ENCODE peak calls at places on chromosomes 2 and 18, in six cellular contexts. N is Peyer's patch, Z is Karpas-422, W is pancreas, X is heart right ventricle, A is left lung. K is an unnamed sample. For H3K27me3 and H3K4me1, the result is how much of the 10 kb centered on the place peaks cover.

GRCh38 chr2:192195548-192196418 is 1.1 kb upstream of the TMEFF2 start:
- DNase-seq in N (peak), Z (no peak), W (peak), X (no peak), A (peak), K (peak)

GRCh38 chr2:119820275-119820674 is 60.6 kb downstream of the PTPN4 start:
- DNase-seq in N (no peak), Z (no peak), W (no peak), X (peak), A (no peak), K (no peak)

GRCh38 chr2:202555354-202555753 is 79.4 kb upstream of the FAM117B start:
- DNase-seq in N (no peak), Z (no peak), W (no peak), X (no peak), A (no peak), K (no peak)

GRCh38 chr2:200736646-200737274 is 75.0 kb upstream of the BZW1 start:
- DNase-seq in N (no peak), Z (no peak), W (no peak), X (no peak), A (no peak), K (no peak)

GRCh38 chr2:152421521-152422367 is 86.8 kb downstream of the FMNL2 start:
- DNase-seq in N (no peak), Z (no peak), W (no peak), X (peak), A (no peak), K (no peak)

GRCh38 chr2:43123056-43123455 is 103.3 kb downstream of the ZFP36L2 start:
- DNase-seq in N (peak), Z (no peak), W (no peak), X (no peak), A (no peak), K (no peak)

GRCh38 chr2:204669386-204669785 is 124.1 kb downstream of the PARD3B start:
- DNase-seq in N (no peak), Z (no peak), W (no peak), X (no peak), A (no peak), K (no peak)

GRCh38 chr18:59681521-59682004 is 15.7 kb downstream of the CCBE1 start:
- DNase-seq in N (no peak), Z (no peak), W (no peak), X (no peak), A (no peak), K (no peak)

GRCh38 chr18:21803495-21803894 is 62.9 kb downstream of the MIB1 start:
- DNase-seq in N (no peak), Z (no peak), W (no peak), X (no peak), A (no peak), K (no peak)

GRCh38 chr2:42840141-42840540 is 47.8 kb upstream of the HAAO start:
- DNase-seq in N (no peak), Z (no peak), W (no peak), X (no peak), A (no peak), K (no peak)

GRCh38 chr18:63207154-63207790 is 112.3 kb downstream of the BCL2 start:
- DNase-seq in N (no peak), Z (no peak), W (no peak), X (no peak), A (no peak), K (no peak)

GRCh38 chr2:183260527-183260926 is 136.3 kb downstream of the NUP35 start:
- DNase-seq in N (no peak), Z (no peak), W (no peak), X (no peak), A (no peak), K (no peak)

GRCh38 chr2:101349893-101350662 is 37.2 kb downstream of the CREG2 start:
- DNase-seq in N (no peak), Z (no peak), W (no peak), X (no peak), A (no peak), K (no peak)

GRCh38 chr18:12420831-12421421 is 13.2 kb downstream of the PRELID3A start:
- DNase-seq in N (no peak), Z (peak), W (no peak), X (no peak), A (no peak), K (no peak)

GRCh38 chr18:23460285-23461273 is 7.5 kb downstream of the RIOK3 start:
- DNase-seq in N (no peak), Z (no peak), W (no peak), X (no peak), A (no peak), K (no peak)

GRCh38 chr2:227257820-227258219 is 67.2 kb upstream of the MFF start:
- DNase-seq in N (no peak), Z (no peak), W (no peak), X (no peak), A (no peak), K (no peak)

GRCh38 chr2:86298411-86299390 is 38.7 kb downstream of the REEP1 start:
- DNase-seq in N (peak), Z (no peak), W (no peak), X (peak), A (no peak), K (no peak)

GRCh38 chr2:222862068-222862914 is 1.5 kb downstream of the ACSL3 start:
- DNase-seq in N (no peak), Z (peak), W (no peak), X (peak), A (no peak), K (no peak)

GRCh38 chr2:100563407-100564247 is 834 bp downstream of the PDCL3 start:
- DNase-seq in N (no peak), Z (peak), W (no peak), X (no peak), A (no peak), K (no peak)

DNA sequence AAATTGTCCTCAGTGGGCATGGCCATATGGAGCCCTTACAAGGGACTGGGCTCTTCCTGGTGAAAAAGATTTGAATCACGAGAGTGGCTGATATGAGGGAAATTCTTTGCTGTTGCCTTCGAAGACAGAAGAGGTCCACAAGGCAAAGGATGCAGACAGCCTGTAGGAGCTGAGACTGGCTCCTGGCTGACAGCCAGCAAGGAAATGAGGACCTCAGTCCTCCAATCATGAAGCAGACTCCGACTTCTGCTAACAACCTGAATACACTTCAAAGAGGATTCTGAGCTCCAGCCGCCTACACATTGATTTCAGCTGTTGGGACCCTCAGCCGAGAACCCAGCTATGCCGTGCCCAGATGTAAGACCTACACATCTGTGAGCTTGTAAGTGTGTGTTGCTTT is 3.0 kb upstream of the ST8SIA5 start:
- DNase-seq in N (no peak), Z (peak), W (no peak), X (no peak), A (no peak), K (no peak)
- H3K27me3 ChIP-seq in N (under half), Z (under half), W (under half), X (half or more), A (half or more), K (half or more)

GRCh38 chr2:12554235-12555011 is 162.3 kb upstream of the TRIB2 start:
- DNase-seq in N (no peak), Z (no peak), W (no peak), X (no peak), A (no peak), K (no peak)
- H3K27ac ChIP-seq in N (no peak), Z (no peak), W (no peak), X (peak), A (no peak), K (peak)

GRCh38 chr2:237692601-237693079 is 65.3 kb downstream of the LRRFIP1 start:
- DNase-seq in N (peak), Z (peak), W (peak), X (no peak), A (peak), K (peak)

GRCh38 chr2:237691908-237692600 is 64.7 kb downstream of the LRRFIP1 start:
- DNase-seq in N (peak), Z (peak), W (peak), X (peak), A (peak), K (peak)

GRCh38 chr2:237694423-237695194 is 67.2 kb downstream of the LRRFIP1 start:
- DNase-seq in N (no peak), Z (no peak), W (no peak), X (no peak), A (peak), K (no peak)

GRCh38 chr2:237695201-237695780 is 67.9 kb downstream of the LRRFIP1 start:
- DNase-seq in N (no peak), Z (peak), W (no peak), X (no peak), A (no peak), K (no peak)

GRCh38 chr2:237693281-237694039 is 66.1 kb downstream of the LRRFIP1 start:
- DNase-seq in N (no peak), Z (no peak), W (no peak), X (no peak), A (no peak), K (no peak)
- H3K4me1 ChIP-seq in N (under half), Z (under half), W (under half), X (half or more), A (half or more), K (half or more)

DNA sequence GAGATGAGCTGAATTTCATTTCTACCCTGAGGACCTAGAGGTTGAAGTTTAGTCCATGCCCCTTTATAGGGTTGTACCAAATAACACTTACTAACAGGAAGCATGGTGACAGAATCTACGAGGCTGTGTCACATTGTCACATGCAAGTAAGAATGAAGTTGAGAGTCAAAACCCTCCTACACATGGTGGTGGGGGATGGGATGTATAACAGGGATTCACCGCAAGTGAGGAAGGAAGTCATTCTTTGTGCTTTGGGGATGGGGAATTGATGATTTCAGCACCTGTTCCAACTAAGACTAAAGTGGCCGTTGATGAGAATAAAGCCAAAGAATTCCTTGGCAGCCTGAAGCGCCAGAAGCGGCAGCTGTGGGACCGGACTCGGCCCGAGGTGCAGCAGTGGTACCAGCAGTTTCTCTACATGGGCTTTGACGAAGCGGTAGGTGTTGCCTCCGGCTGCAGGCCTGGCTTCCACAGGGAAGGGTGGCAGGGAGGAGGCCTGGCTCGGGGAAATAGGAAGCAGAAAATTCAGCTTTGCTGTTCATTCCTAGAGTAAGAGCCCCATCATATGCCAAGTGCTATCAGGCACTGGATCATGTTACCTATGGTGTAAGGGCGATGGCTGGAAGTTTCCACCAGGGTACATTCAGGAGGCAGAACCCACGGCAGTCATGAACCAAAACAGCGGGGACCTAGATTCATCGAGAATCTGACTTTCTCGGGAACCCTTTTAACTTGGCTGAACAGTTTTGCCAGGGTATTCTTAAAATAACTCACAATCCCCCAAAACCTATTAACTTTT is 120.3 kb downstream of the UXS1 start:
- DNase-seq in N (no peak), Z (no peak), W (no peak), X (no peak), A (no peak), K (no peak)
- H3K27me3 ChIP-seq in N (under half), Z (under half), W (under half), X (under half), A (under half), K (under half)

K was measured in left ventricle myocardium inferior.